ENCODE peak calls at places on chromosome 3, in four cellular contexts. G, T, L and O are unnamed samples.

GRCh38 chr3:129469026-129469425 is 29.0 kb downstream of the IFT122 start:
- DNase-seq in L (no peak), T (no peak), G (no peak), O (no peak)

GRCh38 chr3:120497318-120497717 is 46.5 kb upstream of the FSTL1 start:
- DNase-seq in T (no peak), G (no peak), L (no peak), O (peak; percentile 97)

GRCh38 chr3:106198828-106199194 is 330.0 kb upstream of the CBLB start:
- DNase-seq in G (no peak), T (no peak), L (no peak), O (peak; percentile 58)

GRCh38 chr3:129416408-129416807 is 12.0 kb downstream of the EFCAB12 start:
- DNase-seq in G (no peak), T (no peak), L (no peak), O (no peak)

GRCh38 chr3:98892263-98892662 is 9.2 kb downstream of the DCBLD2 start:
- DNase-seq in G (no peak), T (no peak), L (no peak), O (no peak)

GRCh38 chr3:12508316-12508715 is 24.0 kb downstream of the TSEN2 start:
- DNase-seq in G (no peak), L (no peak), T (no peak), O (peak; percentile 96)

GRCh38 chr3:71547254-71548198 is 36.0 kb downstream of the FOXP1 start:
- DNase-seq in G (no peak), L (no peak), T (no peak), O (no peak)

GRCh38 chr3:12566976-12567375 is 10.1 kb downstream of the MKRN2 start:
- DNase-seq in L (no peak), G (no peak), T (no peak), O (no peak)

GRCh38 chr3:125257563-125257962 is 45.0 kb upstream of the SLC12A8 start:
- DNase-seq in G (no peak), T (no peak), L (no peak), O (no peak)

GRCh38 chr3:171407746-171408145 is 52.5 kb downstream of the TNIK start:
- DNase-seq in T (no peak), G (no peak), L (no peak), O (peak; percentile 76)

GRCh38 chr3:186931487-186932280 is 1.4 kb downstream of the ST6GAL1 start:
- DNase-seq in L (peak; percentile 67), T (peak; percentile 69), G (no peak), O (peak; percentile 59)

GRCh38 chr3:46965151-46965550 is 11.4 kb downstream of the CCDC12 start:
- DNase-seq in G (no peak), T (no peak), L (no peak), O (no peak)

GRCh38 chr3:33313331-33313730 is 36.1 kb downstream of the FBXL2 start:
- DNase-seq in G (no peak), T (no peak), L (no peak), O (peak; percentile 70)

GRCh38 chr3:179558742-179559364 is 3.9 kb upstream of the ACTL6A start:
- DNase-seq in L (peak; percentile 85), T (no peak), G (peak; percentile 48), O (peak; percentile 74)

GRCh38 chr3:184262166-184262926 is 993 bp upstream of the CAMK2N2 start:
- DNase-seq in L (no peak), G (no peak), T (no peak), O (no peak)

GRCh38 chr3:183392166-183393034 is 36.0 kb downstream of the MCF2L2 start:
- DNase-seq in T (no peak), G (no peak), L (no peak), O (no peak)

GRCh38 chr3:42117175-42118008 is 26.2 kb downstream of the TRAK1 start:
- DNase-seq in L (no peak), G (peak; percentile 39), T (peak; percentile 19), O (peak; percentile 89)

GRCh38 chr3:71416868-71417267 is 166.7 kb downstream of the FOXP1 start:
- DNase-seq in L (peak; percentile 76), T (no peak), G (peak; percentile 56), O (no peak)

GRCh38 chr3:33791477-33792166 is 6.8 kb upstream of the PDCD6IP start:
- DNase-seq in G (no peak), L (no peak), T (no peak), O (no peak)

GRCh38 chr3:57556459-57557087 is 499 bp downstream of the PDE12 start:
- DNase-seq in T (no peak), L (peak; percentile 38), G (peak; percentile 26), O (peak; percentile 47)

GRCh38 chr3:149579838-149580542 is 77.8 kb downstream of the WWTR1 start:
- DNase-seq in G (no peak), L (no peak), T (no peak), O (peak; percentile 65)

GRCh38 chr3:183698760-183699159 is 1.2 kb downstream of the YEATS2 start:
- DNase-seq in G (no peak), L (peak; percentile 59), T (no peak), O (peak; percentile 52)

GRCh38 chr3:114178770-114179368 is at the start of gene DRD3:
- DNase-seq in L (no peak), G (peak; percentile 57), T (no peak), O (peak; percentile 54)